ENCODE peak calls at places on chromosome 11, in nine cellular contexts. One of them, this sample, is unnamed.

GRCh38 chr11:103609117-103610066 is 427.0 kb upstream of the DDI1 start:
- DNase-seq in BE2C: no peak
- DNase-seq in fibroblast of lung: peak; percentile 97
- DNase-seq in coronary artery: no peak
- DNase-seq in AG04449: peak; percentile 81
- DNase-seq in PC-9: peak; percentile 50
- DNase-seq in astrocyte of the cerebellum: peak; percentile 96
- DNase-seq in lung: no peak
- DNase-seq in fibroblast of mammary gland: peak; percentile 97
- DNase-seq in this sample: no peak

GRCh38 chr11:133821776-133822175 is 23.5 kb downstream of the SPATA19 start:
- DNase-seq in lung: peak; percentile 56
- DNase-seq in PC-9: peak; percentile 16
- DNase-seq in BE2C: peak; percentile 71
- DNase-seq in AG04449: no peak
- DNase-seq in coronary artery: peak; percentile 70
- DNase-seq in fibroblast of lung: peak; percentile 12
- DNase-seq in fibroblast of mammary gland: peak; percentile 6
- DNase-seq in astrocyte of the cerebellum: no peak
- DNase-seq in this sample: peak; percentile 66

GRCh38 chr11:75441804-75442132 is 8.8 kb upstream of the KLHL35 start:
- DNase-seq in astrocyte of the cerebellum: no peak
- DNase-seq in fibroblast of mammary gland: no peak
- DNase-seq in AG04449: no peak
- DNase-seq in coronary artery: no peak
- DNase-seq in BE2C: no peak
- DNase-seq in fibroblast of lung: no peak
- DNase-seq in lung: no peak
- DNase-seq in PC-9: no peak
- DNase-seq in this sample: no peak

GRCh38 chr11:9313648-9314290 is 624 bp downstream of the TMEM41B start:
- DNase-seq in coronary artery: no peak
- DNase-seq in PC-9: no peak
- DNase-seq in fibroblast of lung: peak; percentile 27
- DNase-seq in lung: no peak
- DNase-seq in BE2C: no peak
- DNase-seq in astrocyte of the cerebellum: no peak
- DNase-seq in AG04449: no peak
- DNase-seq in fibroblast of mammary gland: peak; percentile 14
- DNase-seq in this sample: peak; percentile 10

GRCh38 chr11:47714554-47715081 is 551 bp downstream of the AGBL2 start:
- DNase-seq in fibroblast of lung: peak; percentile 10
- DNase-seq in AG04449: no peak
- DNase-seq in BE2C: no peak
- DNase-seq in PC-9: peak; percentile 24
- DNase-seq in lung: peak; percentile 29
- DNase-seq in astrocyte of the cerebellum: no peak
- DNase-seq in fibroblast of mammary gland: peak; percentile 33
- DNase-seq in coronary artery: peak; percentile 73
- DNase-seq in this sample: no peak

GRCh38 chr11:123694551-123694950 is 40.1 kb upstream of the SCN3B start:
- DNase-seq in lung: no peak
- DNase-seq in BE2C: no peak
- DNase-seq in AG04449: no peak
- DNase-seq in fibroblast of lung: no peak
- DNase-seq in coronary artery: no peak
- DNase-seq in PC-9: no peak
- DNase-seq in astrocyte of the cerebellum: no peak
- DNase-seq in fibroblast of mammary gland: peak; percentile 28
- DNase-seq in this sample: no peak

GRCh38 chr11:112864715-112865114 is 96.5 kb upstream of the NCAM1 start:
- DNase-seq in fibroblast of mammary gland: no peak
- DNase-seq in BE2C: no peak
- DNase-seq in lung: no peak
- DNase-seq in astrocyte of the cerebellum: no peak
- DNase-seq in PC-9: no peak
- DNase-seq in AG04449: no peak
- DNase-seq in coronary artery: no peak
- DNase-seq in fibroblast of lung: no peak
- DNase-seq in this sample: no peak

GRCh38 chr11:43825217-43825816 is 55.3 kb upstream of the ALKBH3 start:
- DNase-seq in AG04449: no peak
- DNase-seq in fibroblast of lung: no peak
- DNase-seq in PC-9: peak; percentile 30
- DNase-seq in astrocyte of the cerebellum: peak; percentile 18
- DNase-seq in fibroblast of mammary gland: peak; percentile 46
- DNase-seq in BE2C: peak; percentile 25
- DNase-seq in coronary artery: no peak
- DNase-seq in lung: no peak
- DNase-seq in this sample: no peak

GRCh38 chr11:59053387-59053786 is 32.7 kb upstream of the GLYATL1B start:
- DNase-seq in PC-9: peak; percentile 19
- DNase-seq in AG04449: no peak
- DNase-seq in coronary artery: no peak
- DNase-seq in fibroblast of lung: peak; percentile 30
- DNase-seq in BE2C: peak; percentile 55
- DNase-seq in astrocyte of the cerebellum: peak; percentile 15
- DNase-seq in lung: peak; percentile 66
- DNase-seq in fibroblast of mammary gland: peak; percentile 57
- DNase-seq in this sample: no peak

GRCh38 chr11:35047179-35047578 is 91.8 kb upstream of the CD44 start:
- DNase-seq in PC-9: no peak
- DNase-seq in fibroblast of mammary gland: no peak
- DNase-seq in lung: no peak
- DNase-seq in AG04449: no peak
- DNase-seq in coronary artery: no peak
- DNase-seq in fibroblast of lung: no peak
- DNase-seq in BE2C: no peak
- DNase-seq in astrocyte of the cerebellum: no peak
- DNase-seq in this sample: no peak

GRCh38 chr11:134861490-134862107 is 449.6 kb upstream of the B3GAT1 start:
- DNase-seq in BE2C: no peak
- DNase-seq in fibroblast of lung: no peak
- DNase-seq in astrocyte of the cerebellum: no peak
- DNase-seq in PC-9: no peak
- DNase-seq in coronary artery: peak; percentile 17
- DNase-seq in fibroblast of mammary gland: no peak
- DNase-seq in lung: no peak
- DNase-seq in AG04449: no peak
- DNase-seq in this sample: no peak

GRCh38 chr11:130426223-130427048 is 2.0 kb downstream of the ADAMTS8 start:
- DNase-seq in coronary artery: no peak
- DNase-seq in BE2C: no peak
- DNase-seq in PC-9: no peak
- DNase-seq in lung: no peak
- DNase-seq in fibroblast of lung: no peak
- DNase-seq in fibroblast of mammary gland: no peak
- DNase-seq in AG04449: no peak
- DNase-seq in astrocyte of the cerebellum: no peak
- DNase-seq in this sample: no peak

GRCh38 chr11:100632970-100633452 is 54.1 kb upstream of the ARHGAP42 start:
- DNase-seq in fibroblast of lung: peak; percentile 30
- DNase-seq in fibroblast of mammary gland: peak; percentile 18
- DNase-seq in PC-9: no peak
- DNase-seq in AG04449: no peak
- DNase-seq in lung: peak; percentile 79
- DNase-seq in coronary artery: no peak
- DNase-seq in BE2C: peak; percentile 77
- DNase-seq in astrocyte of the cerebellum: peak; percentile 8
- DNase-seq in this sample: peak; percentile 87

GRCh38 chr11:32173435-32173834 is 82.6 kb downstream of the RCN1 start:
- DNase-seq in fibroblast of lung: peak; percentile 58
- DNase-seq in BE2C: peak; percentile 45
- DNase-seq in fibroblast of mammary gland: peak; percentile 68
- DNase-seq in astrocyte of the cerebellum: peak; percentile 52
- DNase-seq in AG04449: no peak
- DNase-seq in coronary artery: peak; percentile 73
- DNase-seq in lung: peak; percentile 34
- DNase-seq in PC-9: peak; percentile 61
- DNase-seq in this sample: peak; percentile 4

GRCh38 chr11:8813658-8814057 is 97.3 kb upstream of the AKIP1 start:
- DNase-seq in lung: peak; percentile 84
- DNase-seq in BE2C: peak; percentile 64
- DNase-seq in PC-9: peak; percentile 49
- DNase-seq in fibroblast of mammary gland: peak; percentile 92
- DNase-seq in AG04449: no peak
- DNase-seq in coronary artery: peak; percentile 87
- DNase-seq in fibroblast of lung: peak; percentile 84
- DNase-seq in astrocyte of the cerebellum: peak; percentile 74
- DNase-seq in this sample: peak; percentile 53

GRCh38 chr11:61452825-61453224 is 22.9 kb downstream of the SDHAF2 start:
- DNase-seq in fibroblast of lung: no peak
- DNase-seq in PC-9: no peak
- DNase-seq in coronary artery: no peak
- DNase-seq in AG04449: no peak
- DNase-seq in astrocyte of the cerebellum: no peak
- DNase-seq in fibroblast of mammary gland: no peak
- DNase-seq in lung: no peak
- DNase-seq in BE2C: no peak
- DNase-seq in this sample: no peak

GRCh38 chr11:117749541-117749910 is 47.5 kb downstream of the DSCAML1 start:
- DNase-seq in astrocyte of the cerebellum: no peak
- DNase-seq in fibroblast of lung: no peak
- DNase-seq in lung: no peak
- DNase-seq in PC-9: no peak
- DNase-seq in coronary artery: no peak
- DNase-seq in BE2C: no peak
- DNase-seq in fibroblast of mammary gland: no peak
- DNase-seq in AG04449: no peak
- DNase-seq in this sample: no peak

GRCh38 chr11:29119691-29120328 is 897.0 kb downstream of the KCNA4 start:
- DNase-seq in AG04449: peak; percentile 71
- DNase-seq in lung: no peak
- DNase-seq in fibroblast of lung: peak; percentile 95
- DNase-seq in PC-9: no peak
- DNase-seq in coronary artery: no peak
- DNase-seq in fibroblast of mammary gland: peak; percentile 71
- DNase-seq in BE2C: no peak
- DNase-seq in astrocyte of the cerebellum: peak; percentile 49
- DNase-seq in this sample: no peak

GRCh38 chr11:97610000-97610399 is 1220.2 kb downstream of the JRKL start:
- DNase-seq in lung: no peak
- DNase-seq in PC-9: no peak
- DNase-seq in coronary artery: no peak
- DNase-seq in BE2C: no peak
- DNase-seq in fibroblast of lung: no peak
- DNase-seq in AG04449: no peak
- DNase-seq in fibroblast of mammary gland: no peak
- DNase-seq in astrocyte of the cerebellum: no peak
- DNase-seq in this sample: peak; percentile 34

GRCh38 chr11:63489879-63490278 is 1.1 kb downstream of the PLAAT5 start:
- DNase-seq in BE2C: no peak
- DNase-seq in astrocyte of the cerebellum: peak; percentile 84
- DNase-seq in AG04449: no peak
- DNase-seq in fibroblast of lung: peak; percentile 85
- DNase-seq in PC-9: no peak
- DNase-seq in coronary artery: no peak
- DNase-seq in lung: no peak
- DNase-seq in fibroblast of mammary gland: peak; percentile 26
- DNase-seq in this sample: no peak
- H3K4me3 ChIP-seq in BE2C: no peak overlapping the region
- H3K4me3 ChIP-seq in astrocyte of the cerebellum: peak overlapping the region; percentile 33
- H3K4me3 ChIP-seq in AG04449: no peak overlapping the region
- H3K4me3 ChIP-seq in fibroblast of lung: no peak overlapping the region
- H3K4me3 ChIP-seq in PC-9: no peak overlapping the region
- H3K4me3 ChIP-seq in coronary artery: peak overlapping the region; percentile 71
- H3K4me3 ChIP-seq in lung: no peak overlapping the region
- H3K4me3 ChIP-seq in fibroblast of mammary gland: no peak overlapping the region
- H3K4me3 ChIP-seq in this sample: no peak overlapping the region

DNA sequence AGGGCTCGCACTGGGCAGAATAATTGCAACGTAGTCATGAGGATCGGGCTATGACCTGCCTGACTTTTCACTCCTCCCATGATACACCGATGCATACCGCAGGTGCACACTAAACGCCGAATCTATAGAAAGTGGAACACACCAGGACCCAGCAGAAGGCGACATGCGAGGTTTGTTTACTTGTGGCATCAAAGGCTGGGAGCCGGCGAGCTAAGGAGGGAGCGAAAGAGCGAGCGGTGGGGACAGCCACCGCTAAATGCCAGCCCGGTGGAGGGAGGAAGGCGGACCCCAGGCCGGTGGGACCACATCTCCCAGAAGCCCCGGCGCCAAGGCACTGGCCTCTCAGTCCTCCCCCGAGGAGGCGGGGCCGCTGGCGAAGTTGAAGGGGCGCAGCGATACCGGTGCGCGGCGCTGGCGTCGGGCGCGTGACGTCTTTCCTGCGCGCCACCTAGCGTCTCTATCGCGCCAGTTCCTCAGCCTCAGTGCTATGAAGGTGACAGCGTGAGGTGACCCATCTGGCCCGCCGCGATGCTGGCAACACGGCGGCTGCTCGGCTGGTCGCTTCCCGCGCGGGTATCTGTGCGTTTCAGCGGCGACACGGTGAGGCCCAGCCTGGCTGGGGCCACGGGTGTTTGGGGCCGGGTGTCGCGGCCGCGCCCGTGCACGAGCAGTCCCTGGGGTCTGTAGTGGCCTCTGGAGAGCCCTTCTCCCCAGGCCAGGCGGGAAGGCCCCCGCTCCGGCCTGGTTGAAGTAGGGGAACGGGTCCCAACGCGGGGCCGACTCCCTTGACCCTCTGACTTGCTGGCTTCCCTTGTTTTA is at the start of gene NDUFV1:
- DNase-seq in AG04449: no peak
- DNase-seq in BE2C: peak; percentile 99
- DNase-seq in astrocyte of the cerebellum: peak; percentile 74
- DNase-seq in fibroblast of lung: peak; percentile 89
- DNase-seq in lung: peak; percentile 96
- DNase-seq in PC-9: peak; percentile 98
- DNase-seq in fibroblast of mammary gland: peak; percentile 86
- DNase-seq in coronary artery: peak; percentile 96
- DNase-seq in this sample: peak; percentile 73
- TF ChIP-seq CTCF in AG04449: peak; percentile 83
- TF ChIP-seq CTCF in BE2C: peak; percentile 42
- TF ChIP-seq CTCF in astrocyte of the cerebellum: peak; percentile 44
- TF ChIP-seq CTCF in fibroblast of lung: peak; percentile 21
- TF ChIP-seq CTCF in lung: peak; percentile 89
- TF ChIP-seq CTCF in PC-9: peak; percentile 57
- TF ChIP-seq CTCF in fibroblast of mammary gland: no peak
- TF ChIP-seq CTCF in coronary artery: peak; percentile 34
- TF ChIP-seq CTCF in this sample: peak; percentile 77

GRCh38 chr11:36328956-36329673 is 33.0 kb downstream of the PRR5L start:
- DNase-seq in BE2C: no peak
- DNase-seq in astrocyte of the cerebellum: no peak
- DNase-seq in AG04449: no peak
- DNase-seq in fibroblast of mammary gland: no peak
- DNase-seq in lung: no peak
- DNase-seq in fibroblast of lung: peak; percentile 50
- DNase-seq in coronary artery: no peak
- DNase-seq in PC-9: no peak
- DNase-seq in this sample: no peak

GRCh38 chr11:36326524-36327419 is 30.7 kb downstream of the PRR5L start:
- DNase-seq in astrocyte of the cerebellum: no peak
- DNase-seq in coronary artery: no peak
- DNase-seq in BE2C: no peak
- DNase-seq in fibroblast of lung: no peak
- DNase-seq in fibroblast of mammary gland: no peak
- DNase-seq in AG04449: no peak
- DNase-seq in lung: no peak
- DNase-seq in PC-9: no peak
- DNase-seq in this sample: no peak
- H3K4me3 ChIP-seq in astrocyte of the cerebellum: no peak overlapping the region
- H3K4me3 ChIP-seq in coronary artery: no peak overlapping the region
- H3K4me3 ChIP-seq in BE2C: no peak overlapping the region
- H3K4me3 ChIP-seq in fibroblast of lung: no peak overlapping the region
- H3K4me3 ChIP-seq in fibroblast of mammary gland: no peak overlapping the region
- H3K4me3 ChIP-seq in AG04449: no peak overlapping the region
- H3K4me3 ChIP-seq in lung: no peak overlapping the region
- H3K4me3 ChIP-seq in PC-9: no peak overlapping the region
- H3K4me3 ChIP-seq in this sample: no peak overlapping the region

GRCh38 chr11:121321614-121322243 is 29.2 kb downstream of the SC5D start:
- DNase-seq in fibroblast of lung: peak; percentile 10
- DNase-seq in coronary artery: no peak
- DNase-seq in fibroblast of mammary gland: peak; percentile 35
- DNase-seq in PC-9: no peak
- DNase-seq in astrocyte of the cerebellum: no peak
- DNase-seq in lung: no peak
- DNase-seq in BE2C: no peak
- DNase-seq in AG04449: no peak
- DNase-seq in this sample: no peak
- TF ChIP-seq CTCF in fibroblast of lung: peak; percentile 21
- TF ChIP-seq CTCF in coronary artery: no peak
- TF ChIP-seq CTCF in fibroblast of mammary gland: peak; percentile 35
- TF ChIP-seq CTCF in PC-9: peak; percentile 46
- TF ChIP-seq CTCF in astrocyte of the cerebellum: peak; percentile 21
- TF ChIP-seq CTCF in lung: peak; percentile 49
- TF ChIP-seq CTCF in BE2C: peak; percentile 15
- TF ChIP-seq CTCF in AG04449: no peak
- TF ChIP-seq CTCF in this sample: peak; percentile 74

This sample was measured in LNCaP clone FGC.